ENCODE peak calls at places on chromosomes 3 and 15, in four cellular contexts. One of them, this sample, is unnamed.

GRCh38 chr3:38538773-38539353 is 42.7 kb downstream of the EXOG start:
- ATAC-seq in aorta: no peak
- ATAC-seq in body of pancreas: no peak
- ATAC-seq in activated naive CD4-positive, alpha-beta T cell treated with anti-CD3 and anti-CD28 coated beads, Interleukin-2, amount 50 U/mL, for 72 hours: no peak
- ATAC-seq in this sample: no peak

GRCh38 chr3:12994357-12994606 is 78.9 kb downstream of the IQSEC1 start:
- ATAC-seq in aorta: peak
- ATAC-seq in body of pancreas: peak
- ATAC-seq in activated naive CD4-positive, alpha-beta T cell treated with anti-CD3 and anti-CD28 coated beads, Interleukin-2, amount 50 U/mL, for 72 hours: peak
- ATAC-seq in this sample: peak

GRCh38 chr3:151733613-151734012 is at the start of gene AADACL2:
- ATAC-seq in aorta: no peak
- ATAC-seq in body of pancreas: no peak
- ATAC-seq in activated naive CD4-positive, alpha-beta T cell treated with anti-CD3 and anti-CD28 coated beads, Interleukin-2, amount 50 U/mL, for 72 hours: no peak
- ATAC-seq in this sample: peak

GRCh38 chr15:48622227-48622626 is 23.3 kb downstream of the FBN1 start:
- ATAC-seq in aorta: peak
- ATAC-seq in body of pancreas: no peak
- ATAC-seq in activated naive CD4-positive, alpha-beta T cell treated with anti-CD3 and anti-CD28 coated beads, Interleukin-2, amount 50 U/mL, for 72 hours: no peak
- ATAC-seq in this sample: peak

GRCh38 chr3:14823910-14824629 is 5.3 kb downstream of the FGD5 start:
- ATAC-seq in aorta: no peak
- ATAC-seq in body of pancreas: no peak
- ATAC-seq in activated naive CD4-positive, alpha-beta T cell treated with anti-CD3 and anti-CD28 coated beads, Interleukin-2, amount 50 U/mL, for 72 hours: no peak
- ATAC-seq in this sample: peak

GRCh38 chr15:100638177-100638730 is 35.9 kb downstream of the ASB7 start:
- ATAC-seq in aorta: no peak
- ATAC-seq in body of pancreas: no peak
- ATAC-seq in activated naive CD4-positive, alpha-beta T cell treated with anti-CD3 and anti-CD28 coated beads, Interleukin-2, amount 50 U/mL, for 72 hours: no peak
- ATAC-seq in this sample: no peak

GRCh38 chr15:91291673-91292072 is 191.6 kb downstream of the SV2B start:
- ATAC-seq in aorta: no peak
- ATAC-seq in body of pancreas: no peak
- ATAC-seq in activated naive CD4-positive, alpha-beta T cell treated with anti-CD3 and anti-CD28 coated beads, Interleukin-2, amount 50 U/mL, for 72 hours: peak
- ATAC-seq in this sample: no peak

GRCh38 chr3:64898941-64899340 is 211.1 kb upstream of the ADAMTS9 start:
- ATAC-seq in aorta: no peak
- ATAC-seq in body of pancreas: no peak
- ATAC-seq in activated naive CD4-positive, alpha-beta T cell treated with anti-CD3 and anti-CD28 coated beads, Interleukin-2, amount 50 U/mL, for 72 hours: no peak
- ATAC-seq in this sample: no peak

GRCh38 chr3:159971311-159971710 is 17.3 kb upstream of the IL12A start:
- ATAC-seq in aorta: no peak
- ATAC-seq in body of pancreas: no peak
- ATAC-seq in activated naive CD4-positive, alpha-beta T cell treated with anti-CD3 and anti-CD28 coated beads, Interleukin-2, amount 50 U/mL, for 72 hours: no peak
- ATAC-seq in this sample: no peak

GRCh38 chr3:137812018-137812417 is 47.9 kb downstream of the SOX14 start:
- ATAC-seq in aorta: no peak
- ATAC-seq in body of pancreas: no peak
- ATAC-seq in activated naive CD4-positive, alpha-beta T cell treated with anti-CD3 and anti-CD28 coated beads, Interleukin-2, amount 50 U/mL, for 72 hours: no peak
- ATAC-seq in this sample: no peak

GRCh38 chr15:75204340-75205063 is 2.8 kb downstream of the C15orf39 start:
- ATAC-seq in aorta: peak
- ATAC-seq in body of pancreas: peak
- ATAC-seq in activated naive CD4-positive, alpha-beta T cell treated with anti-CD3 and anti-CD28 coated beads, Interleukin-2, amount 50 U/mL, for 72 hours: peak
- ATAC-seq in this sample: peak

GRCh38 chr3:107660316-107660976 is 137.7 kb downstream of the BBX start:
- ATAC-seq in aorta: peak
- ATAC-seq in body of pancreas: no peak
- ATAC-seq in activated naive CD4-positive, alpha-beta T cell treated with anti-CD3 and anti-CD28 coated beads, Interleukin-2, amount 50 U/mL, for 72 hours: no peak
- ATAC-seq in this sample: peak

GRCh38 chr3:4322635-4323034 is 19.5 kb downstream of the SETMAR start:
- ATAC-seq in aorta: peak
- ATAC-seq in body of pancreas: no peak
- ATAC-seq in activated naive CD4-positive, alpha-beta T cell treated with anti-CD3 and anti-CD28 coated beads, Interleukin-2, amount 50 U/mL, for 72 hours: no peak
- ATAC-seq in this sample: no peak

This sample was measured in gastroesophageal sphincter.